ENCODE peak calls at places on chromosomes 5 and 9, in four cellular contexts. One of them, this sample, is unnamed.

GRCh38 chr5:15579193-15579990 is 79.4 kb downstream of the FBXL7 start:
- DNase-seq in neural progenitor cell: peak
- DNase-seq in HCT116: no peak
- DNase-seq in GM23248: no peak
- DNase-seq in this sample: no peak

GRCh38 chr9:119829748-119830147 is 460.5 kb upstream of the BRINP1 start:
- DNase-seq in neural progenitor cell: no peak
- DNase-seq in HCT116: no peak
- DNase-seq in GM23248: no peak
- DNase-seq in this sample: no peak

GRCh38 chr9:4553951-4554381 is 63.7 kb downstream of the SLC1A1 start:
- DNase-seq in HCT116: no peak
- DNase-seq in GM23248: peak
- DNase-seq in neural progenitor cell: no peak
- DNase-seq in this sample: no peak

GRCh38 chr5:95984287-95984938 is 22.8 kb upstream of the ELL2 start:
- DNase-seq in HCT116: no peak
- DNase-seq in neural progenitor cell: no peak
- DNase-seq in GM23248: peak
- DNase-seq in this sample: no peak

GRCh38 chr5:180205936-180206335 is 3.1 kb downstream of the RASGEF1C start:
- DNase-seq in neural progenitor cell: no peak
- DNase-seq in GM23248: no peak
- DNase-seq in HCT116: no peak
- DNase-seq in this sample: no peak

GRCh38 chr5:99061711-99062110 is 132.9 kb upstream of the CHD1 start:
- DNase-seq in HCT116: no peak
- DNase-seq in neural progenitor cell: no peak
- DNase-seq in GM23248: peak
- DNase-seq in this sample: no peak

GRCh38 chr5:72066658-72067057 is 40.6 kb upstream of the MAP1B start:
- DNase-seq in neural progenitor cell: no peak
- DNase-seq in GM23248: peak
- DNase-seq in HCT116: peak
- DNase-seq in this sample: no peak

GRCh38 chr5:166961028-166961427 is 1330.4 kb upstream of the WWC1 start:
- DNase-seq in GM23248: peak
- DNase-seq in HCT116: no peak
- DNase-seq in neural progenitor cell: no peak
- DNase-seq in this sample: no peak

GRCh38 chr5:33480876-33481275 is 40.1 kb downstream of the TARS1 start:
- DNase-seq in GM23248: no peak
- DNase-seq in HCT116: no peak
- DNase-seq in neural progenitor cell: no peak
- DNase-seq in this sample: no peak

GRCh38 chr9:117034862-117035261 is 347.8 kb downstream of the TRIM32 start:
- DNase-seq in HCT116: no peak
- DNase-seq in GM23248: peak
- DNase-seq in neural progenitor cell: peak
- DNase-seq in this sample: no peak

GRCh38 chr5:67809589-67809988 is 406.0 kb upstream of the PIK3R1 start:
- DNase-seq in GM23248: no peak
- DNase-seq in neural progenitor cell: no peak
- DNase-seq in HCT116: no peak
- DNase-seq in this sample: no peak

GRCh38 chr5:169385636-169386035 is 84.7 kb upstream of the SLIT3 start:
- DNase-seq in neural progenitor cell: no peak
- DNase-seq in GM23248: no peak
- DNase-seq in HCT116: no peak
- DNase-seq in this sample: no peak

GRCh38 chr5:54561646-54562045 is 44.1 kb downstream of the SNX18 start:
- DNase-seq in GM23248: no peak
- DNase-seq in neural progenitor cell: no peak
- DNase-seq in HCT116: no peak
- DNase-seq in this sample: no peak

GRCh38 chr5:77301447-77301878 is 91.0 kb downstream of the PDE8B start:
- DNase-seq in HCT116: no peak
- DNase-seq in GM23248: peak
- DNase-seq in neural progenitor cell: no peak
- DNase-seq in this sample: no peak

GRCh38 chr5:57551974-57552537 is 69.4 kb upstream of the ACTBL2 start:
- DNase-seq in neural progenitor cell: no peak
- DNase-seq in HCT116: no peak
- DNase-seq in GM23248: no peak
- DNase-seq in this sample: no peak

GRCh38 chr9:83013867-83014605 is 48.9 kb downstream of the RASEF start:
- DNase-seq in GM23248: peak
- DNase-seq in HCT116: no peak
- DNase-seq in neural progenitor cell: no peak
- DNase-seq in this sample: no peak

GRCh38 chr5:16983022-16983639 is 47.0 kb upstream of the MYO10 start:
- DNase-seq in neural progenitor cell: no peak
- DNase-seq in HCT116: no peak
- DNase-seq in GM23248: no peak
- DNase-seq in this sample: no peak

GRCh38 chr9:104342552-104342951 is 161.5 kb upstream of the OR13F1 start:
- DNase-seq in GM23248: no peak
- DNase-seq in neural progenitor cell: no peak
- DNase-seq in HCT116: no peak
- DNase-seq in this sample: no peak

GRCh38 chr5:144187699-144188294 is 17.1 kb downstream of the KCTD16 start:
- DNase-seq in neural progenitor cell: no peak
- DNase-seq in GM23248: peak
- DNase-seq in HCT116: no peak
- DNase-seq in this sample: peak

GRCh38 chr5:95848701-95849100 is 26.2 kb upstream of the GLRX start:
- DNase-seq in GM23248: peak
- DNase-seq in neural progenitor cell: no peak
- DNase-seq in HCT116: no peak
- DNase-seq in this sample: no peak

GRCh38 chr5:95380103-95380628 is 11.0 kb upstream of the FAM81B start:
- DNase-seq in neural progenitor cell: no peak
- DNase-seq in GM23248: no peak
- DNase-seq in HCT116: no peak
- DNase-seq in this sample: no peak

GRCh38 chr5:51185985-51186384 is 197.3 kb upstream of the ISL1 start:
- DNase-seq in GM23248: no peak
- DNase-seq in neural progenitor cell: no peak
- DNase-seq in HCT116: no peak
- DNase-seq in this sample: no peak

GRCh38 chr9:110303136-110303535 is 34.5 kb downstream of the TXNDC8 start:
- DNase-seq in HCT116: no peak
- DNase-seq in GM23248: peak
- DNase-seq in neural progenitor cell: no peak
- DNase-seq in this sample: no peak

GRCh38 chr9:112535811-112536210 is 49.2 kb downstream of the KIAA1958 start:
- DNase-seq in GM23248: peak
- DNase-seq in HCT116: no peak
- DNase-seq in neural progenitor cell: no peak
- DNase-seq in this sample: no peak

GRCh38 chr5:58085800-58086199 is 374.1 kb downstream of the PLK2 start:
- DNase-seq in HCT116: peak
- DNase-seq in neural progenitor cell: no peak
- DNase-seq in GM23248: peak
- DNase-seq in this sample: no peak

GRCh38 chr9:92592946-92593860 is 57.4 kb upstream of the ECM2 start:
- DNase-seq in neural progenitor cell: no peak
- DNase-seq in HCT116: no peak
- DNase-seq in GM23248: peak
- DNase-seq in this sample: no peak

GRCh38 chr5:26121343-26121742 is 917.0 kb downstream of the CDH9 start:
- DNase-seq in neural progenitor cell: peak
- DNase-seq in HCT116: no peak
- DNase-seq in GM23248: peak
- DNase-seq in this sample: no peak

GRCh38 chr9:97573482-97574073 is 59.6 kb downstream of the TSTD2 start:
- DNase-seq in GM23248: no peak
- DNase-seq in HCT116: peak
- DNase-seq in neural progenitor cell: no peak
- DNase-seq in this sample: no peak

DNA sequence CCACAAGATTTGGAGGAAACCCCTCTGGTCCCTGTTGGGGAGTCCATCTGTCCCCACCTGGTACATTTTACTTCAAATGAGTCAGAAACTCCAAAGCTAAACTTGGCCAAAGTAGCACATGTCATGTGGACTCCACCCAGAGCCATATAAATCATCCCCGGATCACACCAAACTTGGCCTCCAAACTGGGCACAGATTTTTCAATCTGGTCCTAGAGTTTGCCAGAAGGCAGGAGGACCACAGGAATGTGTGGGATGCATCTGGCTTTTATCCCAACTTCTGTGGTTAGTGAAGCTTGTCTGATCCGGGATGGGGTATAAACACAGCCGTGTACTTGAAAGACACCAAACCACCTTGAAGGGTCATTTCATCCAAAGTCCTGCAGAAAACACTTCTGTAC is 66.3 kb downstream of the MAT2B start:
- DNase-seq in neural progenitor cell: no peak
- DNase-seq in HCT116: no peak
- DNase-seq in GM23248: peak
- DNase-seq in this sample: no peak
- TF ChIP-seq EZH2phosphoT487 in neural progenitor cell: no peak
- TF ChIP-seq EZH2phosphoT487 in HCT116: no peak
- TF ChIP-seq EZH2phosphoT487 in GM23248: no peak
- TF ChIP-seq EZH2phosphoT487 in this sample: no peak

GRCh38 chr5:141373673-141374317 is at the start of gene PCDHGA6:
- DNase-seq in HCT116: no peak
- DNase-seq in neural progenitor cell: no peak
- DNase-seq in GM23248: peak
- DNase-seq in this sample: peak
- TF ChIP-seq EZH2phosphoT487 in HCT116: no peak
- TF ChIP-seq EZH2phosphoT487 in neural progenitor cell: no peak
- TF ChIP-seq EZH2phosphoT487 in GM23248: no peak
- TF ChIP-seq EZH2phosphoT487 in this sample: no peak

DNA sequence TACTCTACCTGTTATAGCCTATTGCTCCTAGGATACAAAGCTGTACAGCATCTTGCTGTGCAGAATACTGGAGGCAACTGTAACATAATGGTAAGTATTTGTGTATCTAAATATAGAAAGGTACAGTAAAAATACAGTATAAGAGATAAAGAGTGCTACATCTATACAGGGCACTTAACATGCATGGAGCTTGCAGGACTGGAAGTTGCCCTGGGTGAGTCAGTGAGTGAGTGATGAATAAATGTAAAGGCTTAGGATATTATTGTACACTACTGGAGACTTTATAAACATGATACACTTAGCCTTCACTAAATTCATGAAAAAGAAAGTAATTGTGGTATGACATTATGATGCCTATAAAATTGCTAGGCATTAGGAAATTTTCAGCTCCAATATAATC is 65.5 kb upstream of the OSMR start:
- DNase-seq in GM23248: no peak
- DNase-seq in HCT116: no peak
- DNase-seq in neural progenitor cell: no peak
- DNase-seq in this sample: no peak
- TF ChIP-seq EZH2phosphoT487 in GM23248: no peak
- TF ChIP-seq EZH2phosphoT487 in HCT116: no peak
- TF ChIP-seq EZH2phosphoT487 in neural progenitor cell: no peak
- TF ChIP-seq EZH2phosphoT487 in this sample: no peak

GRCh38 chr9:127446720-127447415 is 4.3 kb downstream of the RPL12 start:
- DNase-seq in HCT116: no peak
- DNase-seq in neural progenitor cell: no peak
- DNase-seq in GM23248: no peak
- DNase-seq in this sample: no peak

GRCh38 chr9:127445851-127446719 is 5.1 kb downstream of the RPL12 start:
- DNase-seq in HCT116: no peak
- DNase-seq in neural progenitor cell: no peak
- DNase-seq in GM23248: no peak
- DNase-seq in this sample: peak

GRCh38 chr9:127449332-127449966 is 1.8 kb downstream of the RPL12 start:
- DNase-seq in neural progenitor cell: no peak
- DNase-seq in HCT116: no peak
- DNase-seq in GM23248: peak
- DNase-seq in this sample: peak

GRCh38 chr9:127448112-127448805 is 2.9 kb downstream of the RPL12 start:
- DNase-seq in neural progenitor cell: no peak
- DNase-seq in GM23248: peak
- DNase-seq in HCT116: no peak
- DNase-seq in this sample: no peak

DNA sequence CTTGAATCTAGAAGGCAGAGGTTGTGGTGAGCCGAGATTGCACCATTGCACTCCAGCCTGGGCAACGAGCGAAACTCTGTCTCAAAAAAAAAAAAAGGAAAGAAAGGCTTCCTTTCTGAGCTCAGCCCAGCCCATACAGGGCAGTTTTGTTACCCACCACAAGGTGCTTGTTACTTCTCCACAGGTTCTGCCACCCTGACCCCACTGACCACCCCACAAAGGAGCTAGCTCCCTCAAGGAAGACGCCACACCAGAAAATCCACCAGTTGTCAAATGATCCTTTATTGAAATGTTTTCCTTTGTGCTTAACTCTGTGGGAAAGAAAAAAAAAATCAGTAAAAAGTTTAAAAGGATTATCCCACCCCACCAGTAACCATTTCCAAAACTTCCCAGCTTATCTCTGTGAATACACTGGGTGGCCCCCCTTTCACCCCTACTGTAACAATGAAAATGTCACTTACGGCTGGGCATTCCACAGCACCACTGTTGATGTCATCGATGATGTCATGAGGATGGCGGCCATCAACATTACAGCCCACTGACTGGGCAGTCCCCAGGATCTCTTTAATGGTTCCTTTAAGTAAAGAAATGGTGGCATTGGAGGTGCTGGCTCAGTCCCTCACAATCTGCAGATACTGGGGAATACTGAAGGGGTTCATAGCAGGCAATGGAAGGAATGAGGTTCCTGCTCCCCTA is 3.6 kb downstream of the RPL12 start:
- DNase-seq in GM23248: peak
- DNase-seq in neural progenitor cell: no peak
- DNase-seq in HCT116: no peak
- DNase-seq in this sample: no peak
- TF ChIP-seq EZH2phosphoT487 in GM23248: no peak
- TF ChIP-seq EZH2phosphoT487 in neural progenitor cell: no peak
- TF ChIP-seq EZH2phosphoT487 in HCT116: no peak
- TF ChIP-seq EZH2phosphoT487 in this sample: no peak

GRCh38 chr5:81590498-81591384 is 160.2 kb downstream of the SSBP2 start:
- DNase-seq in neural progenitor cell: peak
- DNase-seq in GM23248: no peak
- DNase-seq in HCT116: no peak
- DNase-seq in this sample: no peak
- TF ChIP-seq EZH2phosphoT487 in neural progenitor cell: no peak
- TF ChIP-seq EZH2phosphoT487 in GM23248: no peak
- TF ChIP-seq EZH2phosphoT487 in HCT116: no peak
- TF ChIP-seq EZH2phosphoT487 in this sample: no peak

DNA sequence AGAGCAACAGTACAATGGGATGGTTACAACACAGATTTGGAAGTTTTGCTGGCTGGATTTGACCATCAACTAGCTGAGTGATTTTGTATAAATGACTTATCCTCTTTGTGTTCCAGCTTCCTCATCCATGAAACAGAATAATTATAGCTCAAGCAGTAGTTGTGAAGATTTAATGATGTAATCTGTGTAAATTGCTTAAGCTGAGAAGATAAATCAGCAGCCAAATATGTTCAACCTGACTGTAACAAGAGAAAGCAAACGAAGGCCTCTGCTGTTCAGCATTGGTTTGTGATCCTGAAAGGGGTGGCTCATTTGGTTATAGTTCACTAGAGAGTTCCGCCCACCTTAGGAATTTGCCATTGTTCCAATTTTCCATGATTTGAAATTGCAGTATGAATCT is 75.7 kb upstream of the CCDC112 start:
- DNase-seq in neural progenitor cell: no peak
- DNase-seq in HCT116: no peak
- DNase-seq in GM23248: peak
- DNase-seq in this sample: no peak
- TF ChIP-seq EZH2phosphoT487 in neural progenitor cell: no peak
- TF ChIP-seq EZH2phosphoT487 in HCT116: no peak
- TF ChIP-seq EZH2phosphoT487 in GM23248: no peak
- TF ChIP-seq EZH2phosphoT487 in this sample: no peak

This sample was measured in OCI-LY7.